ENCODE peak calls at places on chromosome 17, in ten cellular contexts. P, U, J, H, E, Q, A, C, F and Y are unnamed samples.

GRCh38 chr17:62653002-62653830 is 25.7 kb downstream of the MRC2 start:
- DNase-seq in P (peak; percentile 94), U (peak; percentile 64), J (peak; percentile 64), H (no peak), E (peak; percentile 76), Q (no peak), A (peak; percentile 70), C (peak; percentile 52), F (peak; percentile 63), Y (peak; percentile 43)

GRCh38 chr17:19337712-19338023 is 24.9 kb downstream of the B9D1 start:
- DNase-seq in P (no peak), U (no peak), J (no peak), H (no peak), E (peak; percentile 13), Q (no peak), A (no peak), C (no peak), F (no peak), Y (no peak)

GRCh38 chr17:38731526-38732294 is 1.6 kb downstream of the CISD3 start:
- DNase-seq in P (no peak), U (no peak), J (no peak), H (peak; percentile 51), E (no peak), Q (no peak), A (peak; percentile 55), C (peak; percentile 58), F (no peak), Y (no peak)

GRCh38 chr17:79429864-79430494 is 180.9 kb downstream of the RBFOX3 start:
- DNase-seq in P (no peak), U (no peak), J (no peak), H (no peak), E (no peak), Q (no peak), A (no peak), C (no peak), F (no peak), Y (no peak)

GRCh38 chr17:30552994-30553565 is 75.9 kb downstream of the GOSR1 start:
- DNase-seq in P (no peak), U (no peak), J (no peak), H (no peak), E (no peak), Q (no peak), A (no peak), C (no peak), F (peak; percentile 9), Y (no peak)

GRCh38 chr17:61699694-61700093 is 108.7 kb upstream of the NACA2 start:
- DNase-seq in P (no peak), U (no peak), J (no peak), H (no peak), E (no peak), Q (no peak), A (no peak), C (no peak), F (no peak), Y (no peak)

GRCh38 chr17:55674107-55674506 is 48.6 kb downstream of the TMEM100 start:
- DNase-seq in P (no peak), U (no peak), J (no peak), H (no peak), E (peak; percentile 53), Q (no peak), A (no peak), C (no peak), F (no peak), Y (no peak)

GRCh38 chr17:57975044-57975443 is 13.0 kb downstream of the VEZF1 start:
- DNase-seq in P (peak; percentile 53), U (no peak), J (no peak), H (no peak), E (no peak), Q (no peak), A (no peak), C (no peak), F (no peak), Y (no peak)

GRCh38 chr17:75843577-75844529 is at the start of gene UNC13D:
- DNase-seq in P (no peak), U (no peak), J (no peak), H (no peak), E (peak; percentile 67), Q (no peak), A (no peak), C (peak; percentile 55), F (peak; percentile 58), Y (peak; percentile 68)

GRCh38 chr17:77865109-77865611 is 93.3 kb upstream of the TNRC6C start:
- DNase-seq in P (no peak), U (no peak), J (no peak), H (no peak), E (no peak), Q (no peak), A (no peak), C (no peak), F (no peak), Y (no peak)

GRCh38 chr17:78985395-78985794 is 5.7 kb upstream of the LGALS3BP start:
- DNase-seq in P (no peak), U (no peak), J (no peak), H (no peak), E (no peak), Q (no peak), A (no peak), C (no peak), F (no peak), Y (no peak)

GRCh38 chr17:47949951-47950350 is 7.7 kb downstream of the PRR15L start:
- DNase-seq in P (no peak), U (no peak), J (no peak), H (no peak), E (no peak), Q (no peak), A (no peak), C (no peak), F (peak; percentile 86), Y (no peak)

GRCh38 chr17:1371893-1372590 is 28.0 kb downstream of the YWHAE start:
- DNase-seq in P (no peak), U (no peak), J (no peak), H (no peak), E (no peak), Q (no peak), A (no peak), C (no peak), F (no peak), Y (no peak)

GRCh38 chr17:62875296-62875695 is 67.2 kb upstream of the MARCHF10 start:
- DNase-seq in P (no peak), U (no peak), J (no peak), H (no peak), E (no peak), Q (no peak), A (no peak), C (no peak), F (no peak), Y (no peak)

GRCh38 chr17:78535285-78536197 is 41.7 kb downstream of the DNAH17 start:
- DNase-seq in P (no peak), U (no peak), J (no peak), H (peak; percentile 21), E (no peak), Q (no peak), A (no peak), C (no peak), F (no peak), Y (no peak)

GRCh38 chr17:50127661-50128361 is 2.1 kb downstream of the SAMD14 start:
- DNase-seq in P (no peak), U (no peak), J (no peak), H (no peak), E (no peak), Q (no peak), A (no peak), C (no peak), F (no peak), Y (no peak)

GRCh38 chr17:39208893-39209292 is 8.8 kb downstream of the RPL19 start:
- DNase-seq in P (no peak), U (no peak), J (no peak), H (no peak), E (peak; percentile 71), Q (no peak), A (no peak), C (peak; percentile 71), F (peak; percentile 36), Y (peak; percentile 42)

GRCh38 chr17:53058031-53058430 is 764.7 kb upstream of the KIF2B start:
- DNase-seq in P (no peak), U (no peak), J (no peak), H (no peak), E (no peak), Q (no peak), A (no peak), C (no peak), F (no peak), Y (no peak)

GRCh38 chr17:51860934-51861561 is 297.5 kb downstream of the CA10 start:
- DNase-seq in P (peak; percentile 7), U (no peak), J (no peak), H (peak; percentile 47), E (no peak), Q (peak; percentile 18), A (no peak), C (peak; percentile 47), F (no peak), Y (peak; percentile 16)

DNA sequence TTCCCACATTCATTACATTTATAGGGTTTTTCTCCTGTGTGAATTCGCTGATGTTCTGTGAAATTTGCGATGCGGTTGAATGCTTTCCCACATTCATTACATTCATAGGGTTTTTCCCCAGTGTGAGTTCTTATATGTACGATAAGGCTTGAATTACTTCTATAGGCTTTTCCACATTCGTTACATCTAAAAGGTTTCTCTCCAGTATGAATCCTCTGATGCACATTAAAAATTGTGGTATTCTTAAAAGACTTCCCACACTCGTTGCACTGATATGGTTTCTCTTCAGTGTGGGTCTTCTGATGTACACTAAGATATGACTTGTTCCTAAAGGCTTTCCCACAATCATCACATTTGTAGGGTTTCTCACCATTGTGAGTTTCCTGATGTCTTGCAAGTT is 30.4 kb downstream of the ZNF624 start:
- DNase-seq in P (no peak), U (no peak), J (no peak), H (no peak), E (no peak), Q (no peak), A (no peak), C (no peak), F (no peak), Y (no peak)
- H3K9me3 ChIP-seq in P (peaks cover 99% of the 10 kb centered on the region), U (peaks cover 93% of the 10 kb centered on the region), J (peaks cover 36% of the 10 kb centered on the region), H (no peaks in the 10 kb centered on the region), E (peaks cover 63% of the 10 kb centered on the region), Q (peaks cover 38% of the 10 kb centered on the region), A (peaks cover 3% of the 10 kb centered on the region), C (peaks cover 89% of the 10 kb centered on the region), F (peaks cover 38% of the 10 kb centered on the region), Y (peaks cover 16% of the 10 kb centered on the region)

GRCh38 chr17:7614422-7615264 is at the start of gene FXR2:
- DNase-seq in P (peak; percentile 99), U (peak; percentile 100), J (peak; percentile 99), H (peak; percentile 100), E (peak; percentile 100), Q (peak; percentile 100), A (peak; percentile 100), C (peak; percentile 100), F (peak; percentile 100), Y (peak; percentile 99)
- TF ChIP-seq POLR2A in P (peak; percentile 77), U (peak; percentile 55), J (peak; percentile 77), H (peak; percentile 76), E (peak; percentile 82), Q (no peak), A (peak; percentile 84), C (peak; percentile 71), F (no peak), Y (peak; percentile 91)

GRCh38 chr17:40622509-40622928 is 25.1 kb downstream of the SMARCE1 start:
- DNase-seq in P (no peak), U (no peak), J (no peak), H (no peak), E (no peak), Q (no peak), A (no peak), C (no peak), F (no peak), Y (no peak)
- H3K4me1 ChIP-seq in P (peaks cover 3% of the 10 kb centered on the region), U (peaks cover 24% of the 10 kb centered on the region), J (peaks cover 27% of the 10 kb centered on the region), H (peaks cover 6% of the 10 kb centered on the region), E (peaks cover 7% of the 10 kb centered on the region), Q (peaks cover 2% of the 10 kb centered on the region), A (peaks cover 2% of the 10 kb centered on the region), C (peaks cover 16% of the 10 kb centered on the region), F (no peaks in the 10 kb centered on the region), Y (no peaks in the 10 kb centered on the region)

GRCh38 chr17:73855933-73856332 is 211.7 kb upstream of the SDK2 start:
- DNase-seq in P (no peak), U (no peak), J (no peak), H (no peak), E (no peak), Q (no peak), A (no peak), C (no peak), F (no peak), Y (no peak)
- H3K9me3 ChIP-seq in P (peaks cover 5% of the 10 kb centered on the region), U (peaks cover 9% of the 10 kb centered on the region), J (no peaks in the 10 kb centered on the region), H (no peaks in the 10 kb centered on the region), E (no peaks in the 10 kb centered on the region), Q (no peaks in the 10 kb centered on the region), A (no peaks in the 10 kb centered on the region), C (no peaks in the 10 kb centered on the region), F (no peaks in the 10 kb centered on the region), Y (no peaks in the 10 kb centered on the region)